ENCODE peak calls at places on chromosome 5, in four cellular contexts. One of them, this sample, is unnamed.
A peak's percentile ranks its signal among the peaks of the same experiment; 100 is the strongest.

GRCh38 chr5:73454379-73455036 is 5.9 kb upstream of the FOXD1 start:
- DNase-seq in IMR-90: peak; percentile 62
- DNase-seq in mesendoderm: peak; percentile 95
- DNase-seq in H1: no peak
- DNase-seq in this sample: peak; percentile 88

GRCh38 chr5:169107316-169107715 is 193.6 kb downstream of the SLIT3 start:
- DNase-seq in IMR-90: no peak
- DNase-seq in mesendoderm: no peak
- DNase-seq in H1: no peak
- DNase-seq in this sample: no peak

GRCh38 chr5:66875325-66875724 is 279.1 kb downstream of the MAST4 start:
- DNase-seq in IMR-90: no peak
- DNase-seq in mesendoderm: no peak
- DNase-seq in H1: no peak
- DNase-seq in this sample: no peak

GRCh38 chr5:99379187-99379586 is 450.4 kb upstream of the CHD1 start:
- DNase-seq in IMR-90: no peak
- DNase-seq in mesendoderm: no peak
- DNase-seq in H1: no peak
- DNase-seq in this sample: no peak

GRCh38 chr5:133109655-133110483 is 58.1 kb downstream of the HSPA4 start:
- DNase-seq in IMR-90: no peak
- DNase-seq in mesendoderm: peak; percentile 34
- DNase-seq in H1: no peak
- DNase-seq in this sample: no peak

GRCh38 chr5:68839019-68839552 is 254.7 kb upstream of the SLC30A5 start:
- DNase-seq in IMR-90: no peak
- DNase-seq in mesendoderm: no peak
- DNase-seq in H1: no peak
- DNase-seq in this sample: no peak

GRCh38 chr5:322281-322941 is 897 bp downstream of the AHRR start:
- DNase-seq in IMR-90: peak; percentile 36
- DNase-seq in mesendoderm: no peak
- DNase-seq in H1: no peak
- DNase-seq in this sample: peak; percentile 56

GRCh38 chr5:862367-863243 is 11.8 kb upstream of the ZDHHC11 start:
- DNase-seq in IMR-90: peak; percentile 35
- DNase-seq in mesendoderm: no peak
- DNase-seq in H1: no peak
- DNase-seq in this sample: no peak

GRCh38 chr5:157308826-157309465 is 43.0 kb downstream of the CYFIP2 start:
- DNase-seq in IMR-90: no peak
- DNase-seq in mesendoderm: no peak
- DNase-seq in H1: no peak
- DNase-seq in this sample: no peak

GRCh38 chr5:157271740-157272271 is 5.9 kb downstream of the CYFIP2 start:
- DNase-seq in IMR-90: no peak
- DNase-seq in mesendoderm: no peak
- DNase-seq in H1: no peak
- DNase-seq in this sample: no peak

DNA sequence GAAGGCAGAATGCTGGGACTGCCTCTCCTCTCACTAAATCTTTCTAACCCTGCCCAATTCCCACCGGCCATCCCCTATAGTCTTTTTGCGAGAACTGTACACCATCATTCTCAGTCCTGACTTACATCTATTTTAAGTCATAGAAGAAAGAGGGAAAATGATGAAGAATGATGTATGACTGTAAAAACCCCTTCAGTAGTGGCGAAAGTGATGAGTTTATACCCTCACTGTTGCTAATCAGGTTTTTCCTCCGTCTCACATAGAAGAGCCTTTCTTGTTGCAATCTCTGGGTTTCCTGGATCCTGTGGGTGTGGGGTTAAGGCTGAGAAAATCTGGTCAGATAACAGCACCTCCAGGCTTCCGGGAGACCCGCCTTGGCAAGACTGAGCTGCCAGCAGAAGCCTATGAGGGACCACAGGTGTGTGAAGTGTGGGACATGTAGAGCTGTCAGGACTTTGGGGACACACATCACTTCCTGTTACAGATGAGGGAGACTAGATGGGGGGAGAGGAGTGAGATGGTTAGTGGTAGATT is 147.1 kb upstream of the SLC12A2 start:
- DNase-seq in IMR-90: no peak
- DNase-seq in mesendoderm: no peak
- DNase-seq in H1: no peak
- DNase-seq in this sample: no peak
- H3K4me2 ChIP-seq in IMR-90: no peak overlapping the region
- H3K4me2 ChIP-seq in mesendoderm: no peak overlapping the region
- H3K4me2 ChIP-seq in H1: no peak overlapping the region
- H3K4me2 ChIP-seq in this sample: no peak overlapping the region

DNA sequence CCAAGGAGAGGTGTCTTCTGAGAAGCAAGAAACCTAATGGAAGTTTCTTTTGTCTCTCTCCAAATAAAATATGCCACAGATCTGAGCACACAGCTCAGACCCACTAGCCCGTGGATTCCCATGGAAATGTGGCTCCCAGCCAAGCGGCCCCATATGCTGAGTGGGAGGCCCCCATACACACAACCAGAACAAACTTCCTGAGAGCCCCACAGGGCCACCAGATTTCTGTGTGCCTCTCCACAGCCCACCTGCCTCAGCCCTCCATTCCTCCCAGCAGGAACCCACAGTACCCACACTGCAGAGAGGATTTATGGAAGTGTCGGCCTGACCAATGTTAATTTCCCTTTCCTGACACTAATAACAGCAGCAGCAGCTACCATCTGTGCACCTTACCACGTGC is 99.2 kb upstream of the SPOCK1 start:
- DNase-seq in IMR-90: no peak
- DNase-seq in mesendoderm: no peak
- DNase-seq in H1: no peak
- DNase-seq in this sample: no peak
- H3K56ac ChIP-seq in IMR-90: no peak overlapping the region
- H3K56ac ChIP-seq in mesendoderm: no peak overlapping the region
- H3K56ac ChIP-seq in H1: no peak overlapping the region
- H3K56ac ChIP-seq in this sample: no peak overlapping the region

GRCh38 chr5:140220032-140220697 is 45.2 kb downstream of the CYSTM1 start:
- DNase-seq in IMR-90: peak; percentile 66
- DNase-seq in mesendoderm: peak; percentile 50
- DNase-seq in H1: no peak
- DNase-seq in this sample: no peak

GRCh38 chr5:140219068-140219971 is 44.3 kb downstream of the CYSTM1 start:
- DNase-seq in IMR-90: no peak
- DNase-seq in mesendoderm: no peak
- DNase-seq in H1: no peak
- DNase-seq in this sample: no peak

GRCh38 chr5:140216468-140217074 is 41.6 kb downstream of the CYSTM1 start:
- DNase-seq in IMR-90: no peak
- DNase-seq in mesendoderm: peak; percentile 36
- DNase-seq in H1: no peak
- DNase-seq in this sample: no peak

GRCh38 chr5:140214831-140215230 is 39.8 kb downstream of the CYSTM1 start:
- DNase-seq in IMR-90: peak; percentile 83
- DNase-seq in mesendoderm: no peak
- DNase-seq in H1: no peak
- DNase-seq in this sample: no peak

DNA sequence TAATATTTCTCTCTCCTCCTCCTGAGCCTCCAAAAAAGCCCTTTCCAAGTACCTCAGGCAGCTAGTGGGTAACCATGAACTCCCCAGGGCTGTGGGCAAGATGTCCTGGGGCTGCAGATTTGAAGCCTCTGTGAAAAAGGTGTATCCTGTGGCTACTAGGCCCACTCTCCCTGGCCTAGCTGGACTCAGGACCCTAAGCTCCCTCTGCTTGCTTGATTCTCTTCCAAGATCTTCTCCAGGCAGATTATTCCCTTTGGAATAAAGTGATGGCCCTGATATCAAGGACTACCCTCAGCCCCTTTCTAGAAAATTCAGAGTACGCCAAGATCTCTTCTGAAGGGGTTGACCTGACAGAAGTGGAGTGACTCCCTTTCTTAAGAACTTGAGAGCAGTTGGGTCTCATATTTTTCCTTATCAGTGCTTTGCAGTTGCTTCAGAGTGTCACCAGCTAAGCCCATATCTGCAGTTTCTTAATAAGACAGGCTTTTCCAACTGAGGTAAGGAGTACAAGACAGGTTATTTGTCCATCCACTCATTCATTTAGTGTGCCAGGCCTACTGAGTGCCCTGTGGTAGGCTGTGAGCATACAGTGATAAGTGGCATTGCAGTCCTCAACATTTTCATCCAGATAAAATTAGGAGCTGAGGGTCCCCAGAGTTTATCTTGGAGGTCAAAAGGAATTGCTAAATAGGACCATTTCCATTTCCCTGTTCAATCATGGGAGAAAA is 42.5 kb downstream of the CYSTM1 start:
- DNase-seq in IMR-90: no peak
- DNase-seq in mesendoderm: no peak
- DNase-seq in H1: no peak
- DNase-seq in this sample: no peak
- H3K4me2 ChIP-seq in IMR-90: no peak overlapping the region
- H3K4me2 ChIP-seq in mesendoderm: no peak overlapping the region
- H3K4me2 ChIP-seq in H1: no peak overlapping the region
- H3K4me2 ChIP-seq in this sample: no peak overlapping the region

DNA sequence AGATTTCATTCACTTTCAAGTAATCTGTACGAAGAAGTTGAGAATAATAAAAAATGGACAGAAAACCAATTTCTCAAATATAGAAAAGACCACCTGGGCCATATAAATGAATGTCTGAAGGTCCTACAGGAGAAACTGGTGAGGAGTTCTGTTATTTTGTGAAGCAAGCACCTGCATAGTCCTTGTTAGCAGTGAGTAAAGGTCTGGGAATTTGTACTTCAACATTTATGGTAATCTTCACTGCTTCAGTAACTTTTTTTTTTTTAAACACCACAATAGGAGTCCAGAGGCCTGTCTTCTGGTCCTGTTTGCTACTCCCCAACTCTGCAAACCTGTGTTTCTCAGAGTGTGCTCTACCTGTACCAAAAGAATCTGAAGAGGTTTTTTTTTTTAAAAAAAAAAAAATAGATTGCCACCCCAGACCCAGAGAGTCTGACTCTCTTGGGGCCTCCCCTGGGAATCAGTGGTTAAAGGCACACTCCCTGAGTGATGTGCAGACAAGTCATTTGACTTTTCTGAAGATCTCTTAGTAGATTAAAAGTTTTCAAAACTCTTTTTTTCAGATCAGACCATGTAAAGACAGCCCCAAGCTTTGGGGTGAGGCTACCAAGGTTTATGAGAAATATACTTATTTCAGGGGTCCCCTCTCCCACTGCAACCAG is 55.5 kb downstream of the FAM81B start:
- DNase-seq in IMR-90: peak; percentile 7
- DNase-seq in mesendoderm: peak; percentile 28
- DNase-seq in H1: no peak
- DNase-seq in this sample: no peak
- H3K56ac ChIP-seq in IMR-90: no peak overlapping the region
- H3K56ac ChIP-seq in mesendoderm: no peak overlapping the region
- H3K56ac ChIP-seq in H1: no peak overlapping the region
- H3K56ac ChIP-seq in this sample: no peak overlapping the region

This sample was measured in H9.